ENCODE peak calls at places on chromosomes 6 and 20, in eight cellular contexts. N, O, Y, P, H, V, S and X are unnamed samples.

GRCh38 chr6:56595490-56596122 is 47.1 kb downstream of the DST start:
- DNase-seq in N (peak), O (peak), Y (no peak), P (peak), H (no peak), V (no peak), S (peak), X (no peak)

GRCh38 chr6:50925981-50926380 is 107.3 kb downstream of the TFAP2B start:
- DNase-seq in N (no peak), O (no peak), Y (no peak), P (no peak), H (no peak), V (no peak), S (peak), X (no peak)

GRCh38 chr20:4532772-4533171 is 188.9 kb upstream of the PRND start:
- DNase-seq in N (no peak), O (no peak), Y (no peak), P (no peak), H (no peak), V (no peak), S (no peak), X (no peak)

GRCh38 chr6:20706293-20707165 is 172.3 kb downstream of the CDKAL1 start:
- DNase-seq in N (no peak), O (peak), Y (no peak), P (peak), H (no peak), V (no peak), S (peak), X (no peak)

GRCh38 chr6:157608221-157609075 is 214.6 kb upstream of the SNX9 start:
- DNase-seq in N (no peak), O (no peak), Y (no peak), P (no peak), H (no peak), V (no peak), S (no peak), X (no peak)

GRCh38 chr20:34122274-34122980 is 10.4 kb upstream of the EIF2S2 start:
- DNase-seq in N (no peak), O (no peak), Y (no peak), P (no peak), H (no peak), V (no peak), S (no peak), X (no peak)

GRCh38 chr20:21801193-21801592 is 95.7 kb downstream of the PAX1 start:
- DNase-seq in N (no peak), O (no peak), Y (no peak), P (no peak), H (no peak), V (no peak), S (no peak), X (no peak)

GRCh38 chr6:34679552-34680255 is 16.9 kb downstream of the ILRUN start:
- DNase-seq in N (no peak), O (no peak), Y (no peak), P (peak), H (no peak), V (no peak), S (peak), X (no peak)

GRCh38 chr20:60024801-60025200 is 66.6 kb downstream of the CDH26 start:
- DNase-seq in N (no peak), O (no peak), Y (no peak), P (no peak), H (no peak), V (no peak), S (no peak), X (no peak)

GRCh38 chr20:16459019-16459700 is 114.1 kb downstream of the KIF16B start:
- DNase-seq in N (peak), O (peak), Y (peak), P (peak), H (no peak), V (no peak), S (peak), X (peak)

GRCh38 chr6:69732045-69732444 is 64.8 kb downstream of the LMBRD1 start:
- DNase-seq in N (no peak), O (peak), Y (no peak), P (no peak), H (no peak), V (no peak), S (no peak), X (no peak)

GRCh38 chr6:158569036-158569435 is 9.1 kb downstream of the TMEM181 start:
- DNase-seq in N (no peak), O (no peak), Y (no peak), P (no peak), H (no peak), V (no peak), S (no peak), X (no peak)

GRCh38 chr6:90458353-90459224 is 128.3 kb downstream of the MAP3K7 start:
- DNase-seq in N (no peak), O (no peak), Y (no peak), P (peak), H (no peak), V (no peak), S (peak), X (no peak)

GRCh38 chr6:46452312-46452917 is 38.8 kb downstream of the RCAN2 start:
- DNase-seq in N (no peak), O (no peak), Y (no peak), P (no peak), H (no peak), V (no peak), S (no peak), X (no peak)

GRCh38 chr6:39108041-39108839 is 6.7 kb downstream of the SAYSD1 start:
- DNase-seq in N (no peak), O (no peak), Y (no peak), P (no peak), H (no peak), V (no peak), S (no peak), X (no peak)

GRCh38 chr20:15976047-15976731 is 597.1 kb downstream of the KIF16B start:
- DNase-seq in N (no peak), O (no peak), Y (no peak), P (no peak), H (no peak), V (no peak), S (no peak), X (no peak)

GRCh38 chr6:11172501-11173337 is 59.7 kb downstream of the NEDD9 start:
- DNase-seq in N (peak), O (peak), Y (no peak), P (peak), H (peak), V (peak), S (peak), X (peak)

GRCh38 chr20:46222521-46223007 is 85.7 kb downstream of the CDH22 start:
- DNase-seq in N (peak), O (no peak), Y (peak), P (no peak), H (no peak), V (peak), S (no peak), X (peak)

GRCh38 chr6:169371344-169372144 is 117.9 kb upstream of the THBS2 start:
- DNase-seq in N (no peak), O (peak), Y (peak), P (peak), H (no peak), V (no peak), S (peak), X (no peak)

GRCh38 chr6:105545206-105545920 is 142.5 kb upstream of the PREP start:
- DNase-seq in N (no peak), O (peak), Y (no peak), P (no peak), H (no peak), V (no peak), S (peak), X (no peak)

GRCh38 chr6:20096506-20096905 is 115.8 kb downstream of the MBOAT1 start:
- DNase-seq in N (no peak), O (no peak), Y (no peak), P (no peak), H (no peak), V (no peak), S (no peak), X (no peak)

GRCh38 chr6:150934380-150934779 is 68.9 kb downstream of the MTHFD1L start:
- DNase-seq in N (no peak), O (peak), Y (no peak), P (peak), H (no peak), V (no peak), S (peak), X (no peak)

GRCh38 chr20:32581839-32582658 is 3.1 kb downstream of the NOL4L start:
- DNase-seq in N (no peak), O (no peak), Y (no peak), P (no peak), H (no peak), V (no peak), S (no peak), X (no peak)

GRCh38 chr6:72963946-72964345 is 261.4 kb downstream of the KHDC1L start:
- DNase-seq in N (no peak), O (no peak), Y (no peak), P (no peak), H (no peak), V (no peak), S (peak), X (no peak)

GRCh38 chr6:23262864-23263263 is 693.5 kb downstream of the HDGFL1 start:
- DNase-seq in N (no peak), O (no peak), Y (no peak), P (no peak), H (no peak), V (no peak), S (no peak), X (no peak)

GRCh38 chr6:119873107-119873506 is 523.5 kb upstream of the MAN1A1 start:
- DNase-seq in N (no peak), O (no peak), Y (no peak), P (no peak), H (no peak), V (no peak), S (no peak), X (no peak)

GRCh38 chr6:4415549-4415948 is 280.2 kb upstream of the ECI2 start:
- DNase-seq in N (no peak), O (no peak), Y (no peak), P (no peak), H (no peak), V (no peak), S (no peak), X (no peak)

GRCh38 chr6:108441141-108441540 is 119.6 kb upstream of the FOXO3 start:
- DNase-seq in N (no peak), O (peak), Y (no peak), P (peak), H (no peak), V (no peak), S (no peak), X (no peak)

GRCh38 chr20:31849306-31849930 is 4.0 kb upstream of the FOXS1 start:
- DNase-seq in N (no peak), O (no peak), Y (no peak), P (no peak), H (no peak), V (no peak), S (no peak), X (no peak)

GRCh38 chr20:22333885-22334545 is 250.4 kb downstream of the FOXA2 start:
- DNase-seq in N (peak), O (peak), Y (peak), P (peak), H (peak), V (peak), S (peak), X (peak)

GRCh38 chr6:43123691-43124314 is 47.3 kb upstream of the SRF start:
- DNase-seq in N (no peak), O (no peak), Y (no peak), P (no peak), H (no peak), V (no peak), S (peak), X (no peak)

GRCh38 chr20:57244627-57245214 is 21.7 kb downstream of the BMP7 start:
- DNase-seq in N (no peak), O (no peak), Y (no peak), P (no peak), H (no peak), V (no peak), S (no peak), X (no peak)

DNA sequence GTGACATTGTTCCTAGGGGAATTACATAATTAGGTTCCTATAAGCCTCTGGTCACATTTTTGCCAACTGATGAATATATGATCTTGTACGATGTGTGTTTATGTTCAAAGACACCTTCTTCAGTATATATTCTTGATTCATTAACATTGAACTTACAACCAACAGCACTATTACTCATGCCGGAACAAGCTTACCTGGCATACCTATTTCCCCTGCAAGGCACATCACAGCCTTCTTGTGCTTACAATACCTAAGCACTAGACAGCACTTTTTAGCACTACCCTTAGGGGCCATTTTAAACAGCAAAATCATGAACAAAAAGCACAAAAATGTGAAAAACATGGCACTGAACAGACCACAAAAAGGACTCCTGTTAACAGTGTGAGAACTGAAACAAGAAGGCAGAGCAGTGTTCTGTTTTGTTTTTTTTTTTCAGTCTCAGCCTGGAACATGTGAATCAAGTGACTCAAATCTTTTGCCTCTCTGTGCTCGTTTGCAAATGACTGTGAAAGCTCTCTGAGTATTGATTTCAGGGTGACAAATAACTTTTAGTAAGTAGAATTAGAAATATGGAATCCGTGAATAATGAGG is 102.4 kb upstream of the TSHZ2 start:
- DNase-seq in N (no peak), O (no peak), Y (no peak), P (no peak), H (no peak), V (no peak), S (no peak), X (no peak)
- H3K4me3 ChIP-seq in N (no peak), O (no peak), Y (no peak), P (no peak), H (no peak), V (no peak), S (no peak), X (no peak)

GRCh38 chr6:124870611-124871201 is 91.5 kb upstream of the RNF217 start:
- DNase-seq in N (no peak), O (peak), Y (no peak), P (peak), H (no peak), V (no peak), S (peak), X (no peak)
- TF ChIP-seq CTCF in N (peak), O (peak), Y (peak), P (peak), H (peak), V (peak), S (peak), X (peak)

GRCh38 chr6:16804007-16804303 is 42.7 kb upstream of the ATXN1 start:
- DNase-seq in N (no peak), O (no peak), Y (no peak), P (no peak), H (no peak), V (no peak), S (no peak), X (no peak)

GRCh38 chr6:16805190-16805860 is 44.1 kb upstream of the ATXN1 start:
- DNase-seq in N (no peak), O (no peak), Y (no peak), P (no peak), H (no peak), V (no peak), S (peak), X (no peak)

GRCh38 chr6:16804515-16805161 is 43.4 kb upstream of the ATXN1 start:
- DNase-seq in N (no peak), O (no peak), Y (no peak), P (no peak), H (no peak), V (no peak), S (no peak), X (no peak)

GRCh38 chr6:16802071-16802470 is 40.8 kb upstream of the ATXN1 start:
- DNase-seq in N (no peak), O (peak), Y (peak), P (peak), H (no peak), V (no peak), S (peak), X (no peak)

DNA sequence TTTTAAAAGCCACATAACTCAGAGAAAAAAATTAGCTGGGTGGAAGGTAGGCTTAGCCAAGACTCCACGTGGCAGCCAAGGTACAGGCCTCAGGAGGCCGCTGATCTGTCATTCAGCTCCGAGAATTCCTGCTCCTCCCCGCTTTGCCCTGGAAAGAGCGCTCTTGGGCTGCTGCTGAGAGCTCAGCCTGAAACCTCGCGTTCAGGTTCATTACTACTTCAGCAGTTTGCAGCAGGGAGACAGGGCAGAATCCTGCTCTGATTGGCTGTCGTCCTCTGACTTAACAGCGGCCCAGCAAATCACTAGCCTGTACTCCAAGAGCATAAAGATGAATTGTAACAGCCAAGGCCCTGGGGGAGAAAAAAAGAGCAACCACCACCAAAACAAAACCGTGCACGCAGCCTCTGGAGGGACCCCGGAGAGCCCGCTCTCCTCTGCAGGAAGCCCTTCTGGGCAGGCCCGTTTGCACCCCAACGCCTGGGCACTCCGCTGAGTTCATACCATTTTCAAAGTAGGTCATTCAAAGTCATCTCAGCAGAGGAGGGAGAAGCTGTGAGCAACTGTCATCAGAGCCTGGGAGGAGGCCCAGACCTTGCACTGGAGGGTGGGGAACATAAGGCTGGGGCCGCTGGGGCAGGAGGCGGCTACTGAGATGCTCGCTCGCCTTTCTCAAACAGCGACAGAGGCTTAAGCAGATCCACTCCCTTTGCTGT is 42.2 kb upstream of the ATXN1 start:
- DNase-seq in N (peak), O (no peak), Y (no peak), P (peak), H (no peak), V (peak), S (peak), X (no peak)
- H3K4me3 ChIP-seq in N (peak), O (no peak), Y (no peak), P (no peak), H (no peak), V (peak), S (no peak), X (no peak)

DNA sequence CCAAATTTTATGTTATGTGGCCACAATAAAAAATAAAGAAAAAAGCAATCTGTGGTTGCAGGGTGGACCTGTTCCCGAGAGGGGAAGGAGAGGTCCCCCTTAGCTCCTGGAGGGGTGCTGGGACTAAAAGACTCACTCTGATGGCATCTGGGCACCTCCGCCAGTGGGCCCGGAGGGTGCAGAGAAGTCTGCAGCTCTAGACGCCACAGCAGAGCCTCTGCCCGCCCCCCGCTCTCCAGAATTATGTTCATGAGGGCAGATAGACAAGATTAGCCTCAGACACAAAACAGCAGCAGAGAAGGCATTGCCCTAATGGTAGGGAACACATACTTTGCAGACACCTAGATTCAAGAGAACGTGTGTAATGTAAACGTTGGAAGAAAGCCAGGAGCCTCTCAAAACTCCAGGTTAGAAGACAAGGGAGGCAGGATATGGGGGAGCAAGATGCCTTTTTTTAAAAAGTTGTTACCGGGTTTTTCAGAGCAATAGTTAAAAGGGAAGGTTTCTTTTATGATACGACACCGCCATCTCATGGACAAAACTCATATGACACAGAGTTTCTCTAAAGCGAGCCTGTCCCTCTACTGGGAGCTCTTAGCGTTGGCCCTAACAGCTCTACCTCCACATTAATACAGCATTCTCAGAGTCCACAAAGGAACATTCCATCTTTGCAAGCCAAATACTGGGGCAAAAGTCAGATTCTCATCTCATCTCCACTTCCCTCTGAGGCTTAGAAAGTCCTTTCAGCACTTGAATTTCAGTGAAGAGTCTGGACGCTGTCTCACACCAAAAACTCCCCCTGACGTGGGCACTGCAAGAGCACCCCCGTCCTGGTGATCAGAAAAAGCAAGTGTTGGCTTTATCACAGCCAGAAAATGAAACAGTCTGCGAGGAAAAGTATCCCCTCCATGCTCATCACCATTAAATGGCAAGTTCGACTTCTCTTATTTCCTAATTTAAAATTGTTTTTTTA is 47.2 kb downstream of the FOXF2 start:
- DNase-seq in N (no peak), O (peak), Y (no peak), P (peak), H (peak), V (no peak), S (peak), X (no peak)
- TF ChIP-seq CTCF in N (peak), O (peak), Y (peak), P (peak), H (peak), V (peak), S (peak), X (peak)